ENCODE peak calls at places on chromosomes 1 and 21, in eight cellular contexts. D, X, I, C, K, U, Q and W are unnamed samples.

GRCh38 chr21:33078907-33079582 is 9.1 kb downstream of the OLIG1 start:
- DNase-seq in D (peak; percentile 84), X (peak; percentile 62), I (peak; percentile 68), C (peak; percentile 12), K (no peak), U (peak; percentile 70), Q (no peak), W (no peak)

GRCh38 chr1:24973315-24973714 is 43.2 kb upstream of the RUNX3 start:
- DNase-seq in D (no peak), X (no peak), I (no peak), C (no peak), K (no peak), U (no peak), Q (no peak), W (no peak)

GRCh38 chr1:18079941-18080340 is 27.7 kb upstream of the IGSF21 start:
- DNase-seq in D (no peak), X (no peak), I (no peak), C (no peak), K (no peak), U (no peak), Q (no peak), W (no peak)

GRCh38 chr21:41664881-41665765 is 101.7 kb downstream of the RIPK4 start:
- DNase-seq in D (no peak), X (no peak), I (no peak), C (no peak), K (no peak), U (no peak), Q (no peak), W (peak; percentile 65)

GRCh38 chr1:150521196-150521968 is 5.8 kb downstream of the FALEC start:
- DNase-seq in D (no peak), X (no peak), I (no peak), C (no peak), K (no peak), U (no peak), Q (no peak), W (no peak)

GRCh38 chr1:226658538-226659125 is 80.5 kb downstream of the ITPKB start:
- DNase-seq in D (no peak), X (no peak), I (no peak), C (no peak), K (no peak), U (no peak), Q (no peak), W (no peak)

GRCh38 chr21:42574234-42575027 is 60.8 kb downstream of the SLC37A1 start:
- DNase-seq in D (peak; percentile 3), X (no peak), I (peak; percentile 49), C (no peak), K (no peak), U (no peak), Q (peak; percentile 9), W (no peak)

GRCh38 chr1:16032388-16033100 is 10.7 kb downstream of the CLCNKA start:
- DNase-seq in D (peak; percentile 67), X (peak; percentile 95), I (peak; percentile 97), C (peak; percentile 89), K (peak; percentile 88), U (peak; percentile 85), Q (peak; percentile 84), W (no peak)

GRCh38 chr1:33893147-33893830 is 29.4 kb downstream of the HMGB4 start:
- DNase-seq in D (no peak), X (no peak), I (no peak), C (no peak), K (no peak), U (no peak), Q (no peak), W (peak; percentile 90)

GRCh38 chr1:90045853-90046563 is 51.1 kb downstream of the ZNF326 start:
- DNase-seq in D (no peak), X (peak; percentile 49), I (peak; percentile 54), C (peak; percentile 7), K (no peak), U (peak; percentile 8), Q (no peak), W (no peak)

GRCh38 chr1:199688133-199688676 is 339.3 kb upstream of the NR5A2 start:
- DNase-seq in D (no peak), X (no peak), I (no peak), C (peak; percentile 16), K (no peak), U (no peak), Q (no peak), W (no peak)

GRCh38 chr1:173062156-173062938 is 11.6 kb upstream of the TNFSF18 start:
- DNase-seq in D (no peak), X (peak; percentile 15), I (no peak), C (peak; percentile 51), K (no peak), U (no peak), Q (no peak), W (no peak)

GRCh38 chr1:182098301-182098700 is 36.8 kb upstream of the ZNF648 start:
- DNase-seq in D (no peak), X (no peak), I (no peak), C (no peak), K (no peak), U (no peak), Q (no peak), W (no peak)

GRCh38 chr1:93516164-93516563 is 68.2 kb downstream of the FNBP1L start:
- DNase-seq in D (no peak), X (no peak), I (peak; percentile 10), C (no peak), K (no peak), U (peak; percentile 68), Q (no peak), W (no peak)

GRCh38 chr1:111748618-111749337 is 6.9 kb upstream of the DDX20 start:
- DNase-seq in D (no peak), X (no peak), I (no peak), C (no peak), K (no peak), U (no peak), Q (no peak), W (no peak)

GRCh38 chr1:7616076-7616833 is 154.8 kb upstream of the VAMP3 start:
- DNase-seq in D (peak; percentile 33), X (peak; percentile 75), I (peak; percentile 56), C (peak; percentile 14), K (peak; percentile 26), U (no peak), Q (peak; percentile 14), W (no peak)

GRCh38 chr1:153348511-153349362 is at the start of gene PGLYRP4:
- DNase-seq in D (no peak), X (no peak), I (no peak), C (no peak), K (no peak), U (peak; percentile 3), Q (no peak), W (no peak)
- H3K27me3 ChIP-seq in D (peaks cover 4% of the 10 kb centered on the region), X (peaks cover 17% of the 10 kb centered on the region), I (peaks cover 3% of the 10 kb centered on the region), C (peaks cover 16% of the 10 kb centered on the region), K (no peaks in the 10 kb centered on the region), U (peaks cover 44% of the 10 kb centered on the region), Q (peaks cover 35% of the 10 kb centered on the region), W (peaks cover 7% of the 10 kb centered on the region)

DNA sequence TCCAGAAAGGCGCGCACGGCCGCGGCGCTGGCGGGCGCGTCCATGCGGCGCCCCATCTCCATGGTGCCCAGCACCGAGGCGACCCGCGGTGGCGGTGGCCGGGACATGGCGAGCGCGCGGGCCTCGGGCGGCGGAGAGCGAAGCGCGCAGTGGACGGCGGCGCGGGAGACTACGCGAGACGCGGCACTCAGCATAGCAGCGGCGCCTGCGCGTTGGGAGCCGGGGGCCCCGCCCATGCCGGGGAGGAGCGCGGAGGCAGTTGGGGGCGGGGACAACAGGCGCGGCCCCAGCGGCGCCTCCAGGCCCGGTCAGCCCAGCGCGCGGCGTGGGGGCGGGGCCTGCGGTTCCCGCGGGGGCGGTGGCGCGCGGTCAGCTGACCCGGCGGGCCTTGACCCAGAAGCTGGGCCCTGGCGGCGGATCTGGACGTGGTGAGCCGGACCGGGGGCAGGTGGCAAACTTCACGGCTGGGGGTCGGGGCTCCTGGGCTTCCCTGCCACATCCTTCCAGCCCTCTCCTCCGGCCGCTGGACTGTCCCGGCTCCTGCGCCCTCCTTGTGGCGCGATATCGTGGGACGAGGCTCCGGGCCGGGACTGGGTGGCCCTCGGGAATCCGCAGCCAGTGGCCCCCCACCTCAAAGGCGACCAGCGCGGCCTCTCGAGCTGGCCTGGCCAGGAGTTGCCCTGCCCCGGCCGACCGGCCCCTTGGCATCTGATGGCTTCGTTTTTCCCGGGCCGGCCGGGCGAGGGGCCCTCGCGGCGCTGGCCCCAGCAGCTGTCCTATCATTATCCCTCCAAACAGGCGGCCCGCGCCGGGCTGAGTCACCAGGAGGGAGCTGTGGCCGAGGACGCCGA is at the start of the genes AKR7A2 and SLC66A1:
- DNase-seq in D (peak; percentile 90), X (peak; percentile 98), I (peak; percentile 97), C (peak; percentile 91), K (peak; percentile 91), U (peak; percentile 73), Q (peak; percentile 95), W (peak; percentile 56)
- TF ChIP-seq CTCF in D (peak; percentile 25), X (no peak), I (no peak), C (no peak), K (no peak), U (no peak), Q (peak; percentile 43), W (peak; percentile 14)

GRCh38 chr1:203309115-203309429 is 3.8 kb downstream of the BTG2 start:
- DNase-seq in D (no peak), X (no peak), I (no peak), C (no peak), K (no peak), U (no peak), Q (no peak), W (no peak)
- H3K4me3 ChIP-seq in D (peak overlapping the region; percentile 95), X (no peak overlapping the region), I (no peak overlapping the region), C (no peak overlapping the region), K (peak overlapping the region; percentile 79), U (no peak overlapping the region), Q (no peak overlapping the region), W (no peak overlapping the region)

GRCh38 chr1:10791117-10791951 is 5.1 kb downstream of the CASZ1 start:
- DNase-seq in D (no peak), X (peak; percentile 55), I (no peak), C (no peak), K (no peak), U (no peak), Q (no peak), W (no peak)

GRCh38 chr1:10788592-10789006 is 7.8 kb downstream of the CASZ1 start:
- DNase-seq in D (peak; percentile 76), X (peak; percentile 32), I (peak; percentile 14), C (no peak), K (no peak), U (no peak), Q (peak; percentile 34), W (no peak)

GRCh38 chr1:10787274-10787673 is 9.2 kb downstream of the CASZ1 start:
- DNase-seq in D (no peak), X (no peak), I (no peak), C (no peak), K (no peak), U (no peak), Q (no peak), W (no peak)

GRCh38 chr1:10789392-10790154 is 6.9 kb downstream of the CASZ1 start:
- DNase-seq in D (no peak), X (no peak), I (no peak), C (no peak), K (no peak), U (no peak), Q (no peak), W (no peak)

DNA sequence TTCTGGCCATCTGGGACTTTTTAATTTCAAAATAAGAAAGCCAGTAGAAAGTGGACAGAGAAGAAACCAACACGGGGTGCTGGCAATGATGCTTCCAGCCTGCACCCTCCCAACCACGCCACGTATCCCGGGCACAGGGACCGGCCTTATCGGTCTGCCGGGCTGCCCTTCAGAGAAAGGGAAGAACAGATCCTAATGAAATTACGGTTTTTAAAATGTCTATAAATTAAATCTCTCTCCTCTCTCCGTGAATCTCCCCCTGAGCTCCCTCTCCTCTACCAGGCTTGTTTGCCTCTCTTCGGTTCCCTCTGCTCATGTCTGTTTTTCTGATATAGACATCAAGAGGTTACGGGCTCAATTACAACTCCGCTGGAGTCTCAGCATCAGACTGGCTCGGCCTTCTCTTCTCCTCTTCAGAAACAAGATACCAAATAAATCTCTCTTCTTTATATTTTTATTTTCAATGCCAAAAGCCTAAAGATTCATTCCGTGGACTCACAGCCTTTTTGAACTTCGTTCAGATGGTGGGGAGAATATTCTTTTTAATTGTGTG is 6.2 kb downstream of the CASZ1 start:
- DNase-seq in D (no peak), X (no peak), I (no peak), C (no peak), K (no peak), U (no peak), Q (no peak), W (no peak)
- H3K27me3 ChIP-seq in D (peaks cover 64% of the 10 kb centered on the region), X (peaks cover 16% of the 10 kb centered on the region), I (peaks cover 65% of the 10 kb centered on the region), C (no peaks in the 10 kb centered on the region), K (no peaks in the 10 kb centered on the region), U (peaks cover 36% of the 10 kb centered on the region), Q (peaks cover 29% of the 10 kb centered on the region), W (peaks cover 29% of the 10 kb centered on the region)